ENCODE peak calls at places on chromosomes 6 and 20, in five cellular contexts. Y is H9, J is IMR-90, G is mesendoderm, U is neuronal stem cell. L is an unnamed sample.

GRCh38 chr6:45667265-45667664 is 289.5 kb upstream of the SUPT3H start:
- DNase-seq in Y (no peak), J (no peak), G (peak), U (no peak), L (no peak)

GRCh38 chr6:20402181-20403079 is 751 bp downstream of the E2F3 start:
- DNase-seq in Y (peak), J (no peak), G (peak), U (peak), L (peak)

GRCh38 chr6:51968265-51968664 is 119.1 kb downstream of the PKHD1 start:
- DNase-seq in Y (no peak), J (no peak), G (no peak), U (no peak), L (peak)

GRCh38 chr6:30612213-30612612 is 4.8 kb downstream of the PPP1R10 start:
- DNase-seq in Y (no peak), J (peak), G (no peak), U (no peak), L (no peak)

GRCh38 chr6:163725008-163725941 is 310.8 kb downstream of the QKI start:
- DNase-seq in Y (no peak), J (no peak), G (no peak), U (no peak), L (peak)

GRCh38 chr6:70315096-70315751 is 12.3 kb upstream of the COL9A1 start:
- DNase-seq in Y (no peak), J (no peak), G (no peak), U (no peak), L (no peak)

GRCh38 chr6:31118178-31118577 is 2.1 kb downstream of the CDSN start:
- DNase-seq in Y (no peak), J (no peak), G (no peak), U (no peak), L (no peak)

GRCh38 chr6:49551866-49552129 is 1.3 kb downstream of the C6orf141 start:
- DNase-seq in Y (no peak), J (no peak), G (no peak), U (no peak), L (no peak)

GRCh38 chr6:111794300-111794699 is 79.0 kb downstream of the FYN start:
- DNase-seq in Y (no peak), J (no peak), G (no peak), U (no peak), L (no peak)

GRCh38 chr20:23634044-23634801 is 3.5 kb downstream of the CST3 start:
- DNase-seq in Y (no peak), J (no peak), G (no peak), U (no peak), L (no peak)

GRCh38 chr20:18995455-18995854 is 181.9 kb downstream of the SCP2D1 start:
- DNase-seq in Y (no peak), J (no peak), G (no peak), U (no peak), L (no peak)

GRCh38 chr6:35142578-35142977 is 1.4 kb upstream of the TCP11 start:
- DNase-seq in Y (no peak), J (peak), G (no peak), U (no peak), L (no peak)

GRCh38 chr6:54860739-54861138 is 14.2 kb downstream of the FAM83B start:
- DNase-seq in Y (no peak), J (peak), G (no peak), U (no peak), L (no peak)

GRCh38 chr6:17863971-17864754 is 123.3 kb downstream of the KIF13A start:
- DNase-seq in Y (no peak), J (peak), G (peak), U (no peak), L (peak)

GRCh38 chr20:10536531-10536930 is 101.4 kb downstream of the SLX4IP start:
- DNase-seq in Y (peak), J (peak), G (peak), U (no peak), L (no peak)

GRCh38 chr20:50645253-50646068 is 45.9 kb downstream of the RIPOR3 start:
- DNase-seq in Y (peak), J (peak), G (peak), U (no peak), L (peak)

GRCh38 chr20:34525709-34526416 is 9.6 kb downstream of the DYNLRB1 start:
- DNase-seq in Y (no peak), J (peak), G (peak), U (no peak), L (peak)

GRCh38 chr6:137977814-137978213 is 110.8 kb downstream of the TNFAIP3 start:
- DNase-seq in Y (no peak), J (no peak), G (no peak), U (no peak), L (no peak)

DNA sequence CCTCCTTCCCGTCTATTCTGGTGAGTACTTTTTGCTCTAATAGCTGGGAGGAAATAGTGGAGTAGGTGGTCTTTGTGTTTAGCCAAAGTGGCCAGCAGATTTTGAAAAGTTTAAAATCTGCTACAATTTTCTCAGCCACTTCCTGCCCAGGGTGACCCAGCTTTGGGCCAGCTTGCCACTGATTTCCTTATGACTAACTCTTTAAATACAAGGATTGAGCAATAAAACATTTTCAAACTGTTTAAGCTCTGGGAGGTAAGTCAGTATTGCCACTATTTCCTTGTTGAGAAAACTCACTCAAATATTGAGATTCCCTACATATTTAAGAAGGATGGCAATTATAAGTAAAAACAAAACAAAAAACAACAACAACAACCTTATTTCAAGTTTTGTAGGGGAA is 54.5 kb downstream of the TRMT11 start:
- DNase-seq in Y (no peak), J (peak), G (no peak), U (no peak), L (peak)
- H2BK5ac ChIP-seq in Y (no peak), J (peak), G (no peak), U (no peak), L (no peak)

DNA sequence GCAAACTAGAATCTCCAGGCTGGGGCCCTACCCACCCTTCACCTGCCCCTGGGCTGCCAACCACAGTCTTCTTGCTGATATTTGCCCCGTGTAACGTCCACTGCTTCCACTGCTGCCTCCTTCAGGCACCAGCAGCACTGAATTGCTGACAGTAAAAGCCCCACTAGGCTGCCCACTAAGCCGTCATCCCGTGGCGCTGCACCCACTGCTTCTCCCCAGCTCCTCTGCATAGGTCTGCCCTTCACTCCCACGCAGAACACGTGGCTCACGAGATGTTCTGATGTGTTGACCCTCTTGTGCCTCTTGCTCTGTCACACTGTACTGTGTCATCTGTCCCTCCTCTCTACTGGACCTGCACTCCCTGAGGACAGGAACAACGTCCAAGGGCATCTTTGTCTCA is 86.3 kb upstream of the HIVEP1 start:
- DNase-seq in Y (no peak), J (no peak), G (no peak), U (no peak), L (no peak)
- H2BK5ac ChIP-seq in Y (no peak), J (no peak), G (no peak), U (no peak), L (no peak)

DNA sequence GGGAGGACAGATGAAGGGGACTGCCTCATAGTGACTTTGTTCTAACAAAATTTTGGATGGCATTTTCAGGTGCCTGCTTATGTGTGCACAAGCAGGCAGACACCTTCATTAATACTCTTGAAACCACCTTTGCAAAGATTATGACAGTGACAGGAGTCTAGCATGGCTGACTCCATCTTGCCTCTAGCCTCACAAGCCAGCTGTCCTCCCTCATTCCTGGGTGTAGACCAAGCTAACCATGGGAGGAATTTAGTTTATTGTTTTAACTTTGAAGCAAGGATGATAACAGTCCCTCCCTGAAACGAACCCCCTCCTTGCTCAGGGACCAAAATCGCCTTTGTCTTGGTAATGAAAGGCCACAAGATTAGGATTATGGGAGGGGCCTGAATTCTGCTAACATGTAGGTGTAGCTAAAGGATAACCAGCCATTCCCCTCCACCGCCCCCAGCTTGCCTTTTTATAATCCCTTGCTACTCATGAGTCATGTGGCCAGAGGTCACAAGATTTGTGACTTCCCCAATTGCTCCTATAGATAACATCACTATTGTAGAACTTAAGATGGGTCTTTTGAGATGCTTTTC is 98.8 kb upstream of the MRPS10 start:
- DNase-seq in Y (no peak), J (peak), G (peak), U (no peak), L (no peak)
- H2BK5ac ChIP-seq in Y (no peak), J (peak), G (no peak), U (no peak), L (peak)

GRCh38 chr6:32903952-32904351 is 36.9 kb downstream of the HLA-DMB start:
- DNase-seq in Y (no peak), J (no peak), G (no peak), U (no peak), L (no peak)
- H2BK5ac ChIP-seq in Y (no peak), J (no peak), G (no peak), U (no peak), L (no peak)

DNA sequence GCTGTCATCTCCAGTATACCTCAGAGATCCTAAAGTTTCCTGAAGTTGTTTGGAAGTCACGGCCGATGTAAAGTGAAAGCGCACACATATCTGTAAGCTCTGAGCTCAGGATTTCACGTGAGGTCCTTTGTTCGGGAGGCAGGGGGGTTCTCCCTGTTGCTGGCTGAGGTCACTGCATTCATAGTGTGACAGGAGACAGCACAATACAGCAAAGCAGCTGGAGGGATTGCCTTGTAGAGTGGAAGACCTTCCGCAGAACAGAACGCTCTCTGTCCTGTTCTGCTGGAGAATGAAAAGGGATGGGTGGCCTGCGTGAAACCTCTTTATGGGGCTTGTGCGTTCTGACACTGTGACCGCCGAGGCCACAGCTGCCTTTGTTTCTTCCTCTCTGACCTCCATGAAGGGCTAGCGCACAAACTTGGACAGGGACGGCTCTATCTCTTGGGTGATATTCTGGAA is 13.4 kb upstream of the SERPINB1 start:
- DNase-seq in Y (no peak), J (no peak), G (peak), U (no peak), L (peak)
- H2BK5ac ChIP-seq in Y (no peak), J (peak), G (peak), U (no peak), L (no peak)

GRCh38 chr6:26024651-26025046 is 62.0 kb downstream of the TRIM38 start:
- DNase-seq in Y (no peak), J (no peak), G (no peak), U (no peak), L (no peak)
- H2BK5ac ChIP-seq in Y (no peak), J (peak), G (no peak), U (no peak), L (no peak)

DNA sequence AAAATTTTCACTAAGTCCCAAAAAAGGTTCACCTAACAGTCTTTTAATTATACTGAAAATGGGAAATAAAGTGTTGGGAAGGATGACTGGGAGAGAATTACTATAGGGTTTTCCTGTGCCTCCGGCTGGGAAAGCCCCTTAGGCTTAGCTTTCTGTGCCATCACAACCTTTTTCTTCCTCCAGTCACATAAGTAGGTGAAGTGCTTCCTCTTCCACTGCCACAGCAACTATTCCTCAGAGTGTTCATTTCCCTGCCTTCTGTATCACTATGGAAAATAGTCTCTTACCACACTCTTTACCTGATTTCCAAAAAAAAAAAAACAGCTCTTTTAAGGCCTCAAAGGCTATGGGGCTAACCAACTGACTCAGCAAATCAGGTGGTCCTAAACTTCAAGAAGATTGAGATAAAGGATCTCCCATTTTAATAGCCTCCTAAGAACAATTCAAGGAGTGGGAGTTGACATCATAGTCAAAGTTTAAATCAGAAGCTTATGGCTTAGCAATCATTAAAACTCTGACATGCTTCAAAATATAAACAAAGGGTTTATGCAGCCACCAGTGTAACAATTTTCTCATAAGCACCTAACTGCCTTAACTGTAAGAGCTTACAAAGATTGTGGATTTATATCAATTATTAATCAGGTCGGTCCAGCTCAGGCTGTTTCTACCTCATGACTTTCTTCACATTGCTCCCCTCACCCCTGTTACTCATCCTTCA is 95.4 kb downstream of the RNGTT start:
- DNase-seq in Y (no peak), J (peak), G (peak), U (no peak), L (no peak)
- H2BK5ac ChIP-seq in Y (no peak), J (peak), G (no peak), U (no peak), L (no peak)

GRCh38 chr20:36856196-36856595 is 19.7 kb upstream of the TLDC2 start:
- DNase-seq in Y (no peak), J (no peak), G (no peak), U (no peak), L (no peak)

GRCh38 chr20:36852187-36852586 is 23.8 kb upstream of the TLDC2 start:
- DNase-seq in Y (no peak), J (no peak), G (no peak), U (no peak), L (no peak)

GRCh38 chr20:36856691-36857635 is 19.0 kb upstream of the TLDC2 start:
- DNase-seq in Y (no peak), J (peak), G (no peak), U (no peak), L (peak)

GRCh38 chr20:36854343-36855240 is 21.3 kb upstream of the TLDC2 start:
- DNase-seq in Y (no peak), J (peak), G (no peak), U (no peak), L (no peak)

DNA sequence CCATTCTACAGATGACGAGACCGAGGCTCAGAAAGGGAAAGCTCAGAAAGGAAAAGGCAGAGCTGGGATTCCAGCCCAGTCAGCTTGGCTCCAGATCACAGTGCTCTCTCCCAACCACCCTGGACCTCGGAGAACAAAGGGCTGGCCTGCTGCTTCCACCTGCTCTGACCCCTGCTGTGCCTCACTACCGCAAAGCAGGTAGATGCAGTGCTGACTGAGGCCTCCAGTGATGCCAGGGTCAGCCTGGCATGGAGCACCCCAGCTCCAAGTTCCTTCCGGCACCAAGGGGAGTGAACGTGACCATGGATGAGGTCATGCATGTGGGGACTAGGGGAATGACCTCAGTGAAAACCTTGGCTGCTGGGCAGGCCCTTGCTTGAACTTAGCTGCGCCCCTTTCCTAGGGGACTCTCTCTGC is 20.7 kb upstream of the TLDC2 start:
- DNase-seq in Y (no peak), J (no peak), G (no peak), U (no peak), L (no peak)
- H2BK5ac ChIP-seq in Y (no peak), J (peak), G (no peak), U (no peak), L (no peak)

DNA sequence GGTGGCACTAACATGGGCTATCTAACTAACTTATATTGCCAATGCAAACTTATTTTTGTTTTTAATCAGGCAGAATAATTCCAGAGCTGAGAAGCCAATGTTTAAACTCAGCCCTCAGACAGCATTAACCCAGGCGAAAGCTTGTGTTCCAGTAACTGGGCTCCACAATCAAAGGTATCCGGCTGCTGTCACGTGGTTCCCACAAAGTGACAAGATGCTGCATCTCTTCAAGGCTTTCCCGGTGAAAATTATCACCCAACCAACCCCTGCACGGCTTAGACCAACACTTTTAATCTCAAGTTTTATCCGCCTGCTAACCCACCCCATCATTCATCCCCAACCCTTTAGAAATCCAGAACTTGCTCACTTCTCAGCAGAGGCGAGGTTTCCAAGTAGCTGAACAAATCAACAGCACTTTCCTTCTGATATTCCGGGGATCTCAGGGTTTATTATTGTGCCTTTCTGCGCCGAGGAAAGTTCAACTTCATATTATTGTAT is 874 bp downstream of the MTCL3 start:
- DNase-seq in Y (no peak), J (no peak), G (peak), U (peak), L (no peak)
- H2BK5ac ChIP-seq in Y (no peak), J (no peak), G (no peak), U (no peak), L (no peak)

L was measured in trophoblast cell.